ENCODE peak calls at places on chromosome 22, in ten cellular contexts. D, X, N, U, V, S, F, Y, M and R are unnamed samples.

GRCh38 chr22:19634206-19634536 is 80.1 kb upstream of the SEPTIN5 start:
- DNase-seq in D (no peak), X (no peak), N (no peak), U (no peak), V (no peak), S (no peak), F (no peak), Y (no peak), M (no peak), R (no peak)

GRCh38 chr22:22886546-22886945 is 1.1 kb upstream of the IGLL5 start:
- DNase-seq in D (no peak), X (no peak), N (no peak), U (no peak), V (no peak), S (no peak), F (no peak), Y (no peak), M (no peak), R (no peak)

GRCh38 chr22:31153357-31153756 is 6.6 kb upstream of the RNF185 start:
- DNase-seq in D (no peak), X (no peak), N (no peak), U (no peak), V (no peak), S (no peak), F (no peak), Y (no peak), M (no peak), R (no peak)

GRCh38 chr22:23268877-23269276 is 88.6 kb downstream of the BCR start:
- DNase-seq in D (no peak), X (no peak), N (no peak), U (no peak), V (no peak), S (no peak), F (no peak), Y (no peak), M (no peak), R (no peak)

GRCh38 chr22:25563757-25564319 is 637 bp upstream of the GRK3 start:
- DNase-seq in D (no peak), X (no peak), N (peak), U (no peak), V (no peak), S (no peak), F (no peak), Y (no peak), M (peak), R (peak)

GRCh38 chr22:29309332-29310064 is 3.0 kb downstream of the GAS2L1 start:
- DNase-seq in D (no peak), X (no peak), N (no peak), U (no peak), V (no peak), S (peak), F (no peak), Y (no peak), M (no peak), R (peak)

GRCh38 chr22:29344137-29344536 is 28.6 kb upstream of the RASL10A start:
- DNase-seq in D (no peak), X (no peak), N (no peak), U (peak), V (no peak), S (peak), F (peak), Y (no peak), M (peak), R (no peak)

GRCh38 chr22:49260681-49261580 is 566.7 kb downstream of the BRD1 start:
- DNase-seq in D (no peak), X (no peak), N (no peak), U (no peak), V (no peak), S (no peak), F (no peak), Y (no peak), M (no peak), R (no peak)

GRCh38 chr22:19292262-19293230 is 1.0 kb upstream of the CLTCL1 start:
- DNase-seq in D (no peak), X (no peak), N (no peak), U (no peak), V (peak), S (no peak), F (peak), Y (no peak), M (no peak), R (peak)

GRCh38 chr22:22394589-22394988 is 114.0 kb downstream of the ZNF280B start:
- DNase-seq in D (no peak), X (no peak), N (peak), U (no peak), V (no peak), S (no peak), F (no peak), Y (no peak), M (no peak), R (no peak)

GRCh38 chr22:41939981-41940852 is 6.7 kb downstream of the CENPM start:
- DNase-seq in D (peak), X (peak), N (peak), U (no peak), V (peak), S (no peak), F (peak), Y (peak), M (peak), R (peak)

GRCh38 chr22:44091021-44091721 is 67.1 kb downstream of the PARVB start:
- DNase-seq in D (peak), X (no peak), N (no peak), U (peak), V (peak), S (no peak), F (no peak), Y (no peak), M (no peak), R (peak)

GRCh38 chr22:27228771-27229170 is 571.4 kb downstream of the MIAT start:
- DNase-seq in D (no peak), X (no peak), N (no peak), U (no peak), V (no peak), S (no peak), F (no peak), Y (no peak), M (no peak), R (no peak)

GRCh38 chr22:47625013-47625385 is 862.5 kb downstream of the TBC1D22A start:
- DNase-seq in D (no peak), X (no peak), N (no peak), U (no peak), V (no peak), S (no peak), F (no peak), Y (no peak), M (peak), R (no peak)

GRCh38 chr22:18070041-18070440 is 7.7 kb upstream of the PEX26 start:
- DNase-seq in D (no peak), X (no peak), N (no peak), U (no peak), V (no peak), S (no peak), F (no peak), Y (no peak), M (no peak), R (no peak)

GRCh38 chr22:22401381-22401780 is 107.2 kb downstream of the ZNF280B start:
- DNase-seq in D (no peak), X (no peak), N (no peak), U (no peak), V (no peak), S (no peak), F (no peak), Y (no peak), M (no peak), R (no peak)

GRCh38 chr22:35197071-35197470 is 60.2 kb upstream of the HMGXB4 start:
- DNase-seq in D (no peak), X (no peak), N (no peak), U (no peak), V (no peak), S (no peak), F (no peak), Y (no peak), M (no peak), R (no peak)

GRCh38 chr22:21755855-21756284 is 20.3 kb upstream of the YPEL1 start:
- DNase-seq in D (no peak), X (no peak), N (no peak), U (no peak), V (no peak), S (peak), F (no peak), Y (no peak), M (no peak), R (no peak)

GRCh38 chr22:19880786-19881569 is 26.3 kb upstream of the GNB1L start:
- DNase-seq in D (no peak), X (no peak), N (no peak), U (peak), V (no peak), S (peak), F (no peak), Y (no peak), M (peak), R (no peak)

GRCh38 chr22:17559188-17559587 is 4.1 kb upstream of the SLC25A18 start:
- DNase-seq in D (no peak), X (no peak), N (no peak), U (no peak), V (no peak), S (no peak), F (no peak), Y (no peak), M (no peak), R (no peak)

GRCh38 chr22:34113381-34113780 is 193.1 kb upstream of the LARGE1 start:
- DNase-seq in D (no peak), X (no peak), N (no peak), U (peak), V (no peak), S (no peak), F (no peak), Y (no peak), M (no peak), R (no peak)

GRCh38 chr22:45671051-45671782 is 417 bp upstream of the ATXN10 start:
- DNase-seq in D (no peak), X (no peak), N (no peak), U (no peak), V (no peak), S (no peak), F (no peak), Y (no peak), M (no peak), R (no peak)

GRCh38 chr22:46609175-46609690 is 11.0 kb upstream of the GRAMD4 start:
- DNase-seq in D (no peak), X (no peak), N (no peak), U (peak), V (no peak), S (no peak), F (no peak), Y (no peak), M (no peak), R (no peak)

GRCh38 chr22:29259253-29259899 is 8.4 kb downstream of the RHBDD3 start:
- DNase-seq in D (no peak), X (no peak), N (no peak), U (no peak), V (no peak), S (no peak), F (no peak), Y (no peak), M (no peak), R (no peak)

GRCh38 chr22:28950567-28951411 is 67.4 kb downstream of the ZNRF3 start:
- DNase-seq in D (no peak), X (no peak), N (no peak), U (no peak), V (no peak), S (no peak), F (no peak), Y (no peak), M (no peak), R (no peak)

GRCh38 chr22:38257170-38257569 is 15.6 kb downstream of the TMEM184B start:
- DNase-seq in D (no peak), X (no peak), N (no peak), U (no peak), V (no peak), S (peak), F (no peak), Y (no peak), M (no peak), R (no peak)

GRCh38 chr22:42462016-42462415 is 29.8 kb upstream of the NFAM1 start:
- DNase-seq in D (no peak), X (no peak), N (no peak), U (no peak), V (no peak), S (no peak), F (peak), Y (no peak), M (no peak), R (no peak)